ENCODE peak calls at places on chromosomes 16 and 17, in eight cellular contexts. W is left cardiac atrium; V is NCI-H1436 treated with DMSO at 0.1 percent for 48 hours; R is natural killer cell; Z is activated gamma-delta T cell; A is adrenal gland; H is stimulated activated CD8-positive, alpha-beta memory T cell treated with anti-CD3 and anti-CD28 coated beads, Interleukin-4, amount 100 ng/mL, for 1 hour; N is T-helper 2 cell. E is an unnamed sample.

GRCh38 chr17:83196088-83196765 is 116.8 kb downstream of the METRNL start:
- DNase-seq in W (peak; percentile 52), V (no peak), R (peak; percentile 14), Z (no peak), A (peak; percentile 8), H (no peak), N (no peak), E (no peak)

GRCh38 chr17:16989953-16990860 is 18.3 kb upstream of the TNFRSF13B start:
- DNase-seq in W (no peak), V (no peak), R (no peak), Z (no peak), A (no peak), H (no peak), N (no peak), E (no peak)

GRCh38 chr16:8310816-8311215 is 279.5 kb downstream of the TMEM114 start:
- DNase-seq in W (no peak), V (no peak), R (no peak), Z (no peak), A (no peak), H (no peak), N (no peak), E (no peak)

GRCh38 chr16:66401610-66402009 is 25.5 kb upstream of the BEAN1 start:
- DNase-seq in W (no peak), V (no peak), R (no peak), Z (no peak), A (no peak), H (no peak), N (no peak), E (no peak)

GRCh38 chr17:40484973-40485530 is 16.4 kb downstream of the TNS4 start:
- DNase-seq in W (no peak), V (no peak), R (no peak), Z (no peak), A (no peak), H (no peak), N (no peak), E (no peak)

GRCh38 chr17:64008830-64009229 is 10.7 kb downstream of the PRR29 start:
- DNase-seq in W (no peak), V (no peak), R (no peak), Z (no peak), A (no peak), H (no peak), N (no peak), E (no peak)

GRCh38 chr17:49964539-49965521 is 4.2 kb upstream of the DLX4 start:
- DNase-seq in W (no peak), V (no peak), R (no peak), Z (no peak), A (no peak), H (no peak), N (no peak), E (no peak)

GRCh38 chr17:80018917-80019651 is 16.6 kb downstream of the TBC1D16 start:
- DNase-seq in W (no peak), V (no peak), R (no peak), Z (no peak), A (no peak), H (no peak), N (no peak), E (no peak)

GRCh38 chr16:30947533-30948086 is 1.3 kb upstream of the ORAI3 start:
- DNase-seq in W (no peak), V (no peak), R (no peak), Z (no peak), A (no peak), H (no peak), N (no peak), E (no peak)

GRCh38 chr16:84677849-84678248 is 22.0 kb upstream of the USP10 start:
- DNase-seq in W (no peak), V (no peak), R (no peak), Z (no peak), A (no peak), H (no peak), N (no peak), E (no peak)

GRCh38 chr16:20102521-20102920 is 28.8 kb upstream of the GPR139 start:
- DNase-seq in W (no peak), V (no peak), R (no peak), Z (no peak), A (no peak), H (no peak), N (no peak), E (no peak)